ENCODE peak calls at places on chromosomes 11 and 22, in nine cellular contexts. R, T, V, F, P, S, K, C and I are unnamed samples.

GRCh38 chr11:45180158-45180887 is 33.9 kb downstream of the PRDM11 start:
- DNase-seq in R (peak), T (no peak), V (no peak), F (no peak), P (peak), S (no peak), K (peak), C (peak), I (no peak)

GRCh38 chr22:21032843-21033688 is 705 bp upstream of the SLC7A4 start:
- DNase-seq in R (no peak), T (no peak), V (no peak), F (no peak), P (no peak), S (no peak), K (no peak), C (no peak), I (no peak)

GRCh38 chr11:134236834-134237556 is 12.5 kb downstream of the VPS26B start:
- DNase-seq in R (no peak), T (no peak), V (no peak), F (no peak), P (peak), S (no peak), K (no peak), C (no peak), I (no peak)

GRCh38 chr11:86291466-86292262 is 10.4 kb upstream of the HIKESHI start:
- DNase-seq in R (peak), T (peak), V (no peak), F (no peak), P (peak), S (peak), K (peak), C (peak), I (peak)

GRCh38 chr11:97854357-97854756 is 1166.4 kb upstream of the CNTN5 start:
- DNase-seq in R (no peak), T (no peak), V (no peak), F (no peak), P (no peak), S (no peak), K (no peak), C (no peak), I (no peak)

GRCh38 chr11:74288161-74288560 is 23.3 kb downstream of the P4HA3 start:
- DNase-seq in R (no peak), T (no peak), V (no peak), F (no peak), P (peak), S (no peak), K (no peak), C (no peak), I (peak)

GRCh38 chr22:19892249-19892879 is 37.7 kb upstream of the GNB1L start:
- DNase-seq in R (no peak), T (peak), V (no peak), F (no peak), P (no peak), S (peak), K (no peak), C (no peak), I (peak)

GRCh38 chr11:45087761-45088160 is 58.7 kb upstream of the PRDM11 start:
- DNase-seq in R (no peak), T (no peak), V (no peak), F (no peak), P (no peak), S (no peak), K (no peak), C (no peak), I (no peak)

GRCh38 chr22:39808087-39808486 is 85.5 kb downstream of the ENTHD1 start:
- DNase-seq in R (no peak), T (peak), V (no peak), F (no peak), P (peak), S (peak), K (no peak), C (peak), I (no peak)

GRCh38 chr11:46112961-46113617 is 8.2 kb downstream of the PHF21A start:
- DNase-seq in R (peak), T (peak), V (peak), F (no peak), P (peak), S (no peak), K (no peak), C (peak), I (peak)

GRCh38 chr11:111269146-111269868 is 23.8 kb downstream of the POU2AF2 start:
- DNase-seq in R (no peak), T (no peak), V (no peak), F (no peak), P (no peak), S (no peak), K (no peak), C (no peak), I (peak)

GRCh38 chr22:44459041-44459440 is 39.0 kb downstream of the RTL6 start:
- DNase-seq in R (no peak), T (no peak), V (no peak), F (no peak), P (no peak), S (no peak), K (no peak), C (no peak), I (no peak)

GRCh38 chr11:88335284-88335683 is 2.3 kb downstream of the CTSC start:
- DNase-seq in R (no peak), T (no peak), V (no peak), F (no peak), P (no peak), S (no peak), K (no peak), C (no peak), I (no peak)

GRCh38 chr11:59175104-59175503 is 3.2 kb downstream of the DTX4 start:
- DNase-seq in R (no peak), T (no peak), V (no peak), F (no peak), P (no peak), S (no peak), K (no peak), C (no peak), I (no peak)

GRCh38 chr11:129324533-129325175 is 51.0 kb upstream of the BARX2 start:
- DNase-seq in R (no peak), T (no peak), V (no peak), F (no peak), P (no peak), S (no peak), K (no peak), C (no peak), I (no peak)

GRCh38 chr22:28670691-28671261 is 8.9 kb downstream of the TTC28 start:
- DNase-seq in R (no peak), T (no peak), V (no peak), F (no peak), P (peak), S (no peak), K (no peak), C (no peak), I (no peak)

GRCh38 chr22:28759861-28760560 is 12.5 kb upstream of the CCDC117 start:
- DNase-seq in R (peak), T (no peak), V (no peak), F (no peak), P (no peak), S (no peak), K (no peak), C (peak), I (peak)

GRCh38 chr11:108788565-108789199 is 123.8 kb downstream of the DDX10 start:
- DNase-seq in R (peak), T (no peak), V (no peak), F (no peak), P (peak), S (no peak), K (no peak), C (peak), I (peak)